ENCODE peak calls at places on chromosomes 16 and 17, in ten cellular contexts. X is lung; O is mucosa of gallbladder; M is RWPE2; Q is NCI-H1436; L is NCI-H1694 treated with DMSO at 0.1 percent for 48 hours; G is memory B cell; J is activated CD4-positive, CD25-positive, alpha-beta regulatory T cell; K is COR-L47; D is T-helper 1 cell. C is an unnamed sample.

GRCh38 chr17:42023524-42024349 is 3.8 kb downstream of the NKIRAS2 start:
- DNase-seq in X (peak), O (peak), M (no peak), Q (no peak), L (no peak), G (no peak), J (no peak), K (no peak), D (no peak), C (peak)

GRCh38 chr16:71645450-71645849 is 19.5 kb downstream of the MARVELD3 start:
- DNase-seq in X (no peak), O (no peak), M (no peak), Q (no peak), L (peak), G (no peak), J (no peak), K (peak), D (no peak), C (no peak)

GRCh38 chr16:81313731-81314602 is 795 bp upstream of the GAN start:
- DNase-seq in X (no peak), O (no peak), M (no peak), Q (no peak), L (no peak), G (no peak), J (no peak), K (no peak), D (no peak), C (no peak)

GRCh38 chr16:405548-406506 is 4.1 kb downstream of the DECR2 start:
- DNase-seq in X (no peak), O (no peak), M (no peak), Q (no peak), L (no peak), G (no peak), J (no peak), K (no peak), D (no peak), C (peak)

GRCh38 chr16:546909-547770 is 13.1 kb upstream of the PRR35 start:
- DNase-seq in X (peak), O (peak), M (no peak), Q (peak), L (peak), G (no peak), J (no peak), K (no peak), D (peak), C (no peak)

GRCh38 chr17:27873211-27873610 is 20.0 kb downstream of the LYRM9 start:
- DNase-seq in X (no peak), O (no peak), M (no peak), Q (no peak), L (no peak), G (no peak), J (no peak), K (no peak), D (no peak), C (no peak)

GRCh38 chr17:81365148-81365600 is 30.1 kb upstream of the BAHCC1 start:
- DNase-seq in X (peak), O (peak), M (peak), Q (peak), L (no peak), G (no peak), J (no peak), K (no peak), D (no peak), C (no peak)

GRCh38 chr17:74730491-74731346 is 6.3 kb upstream of the RAB37 start:
- DNase-seq in X (no peak), O (no peak), M (no peak), Q (no peak), L (no peak), G (no peak), J (no peak), K (no peak), D (no peak), C (no peak)

GRCh38 chr17:56737741-56738161 is 96.0 kb downstream of the C17orf67 start:
- DNase-seq in X (no peak), O (no peak), M (no peak), Q (no peak), L (no peak), G (no peak), J (no peak), K (no peak), D (no peak), C (no peak)

GRCh38 chr16:77499373-77500285 is 64.8 kb upstream of the ADAMTS18 start:
- DNase-seq in X (no peak), O (no peak), M (no peak), Q (no peak), L (no peak), G (no peak), J (no peak), K (no peak), D (no peak), C (no peak)

GRCh38 chr17:29933379-29933778 is 3.4 kb upstream of the SSH2 start:
- DNase-seq in X (no peak), O (no peak), M (no peak), Q (no peak), L (peak), G (no peak), J (no peak), K (peak), D (no peak), C (no peak)

GRCh38 chr16:85524630-85525463 is 88.3 kb upstream of the GSE1 start:
- DNase-seq in X (peak), O (peak), M (no peak), Q (peak), L (peak), G (no peak), J (no peak), K (peak), D (no peak), C (peak)

GRCh38 chr16:48194828-48195566 is 39.2 kb upstream of the ABCC12 start:
- DNase-seq in X (no peak), O (peak), M (peak), Q (peak), L (peak), G (no peak), J (no peak), K (peak), D (no peak), C (no peak)

GRCh38 chr16:22092143-22092933 is at the start of gene VWA3A:
- DNase-seq in X (no peak), O (no peak), M (no peak), Q (no peak), L (no peak), G (no peak), J (no peak), K (peak), D (no peak), C (no peak)

GRCh38 chr17:68591583-68591982 is 9.6 kb downstream of the FAM20A start:
- DNase-seq in X (no peak), O (no peak), M (no peak), Q (no peak), L (no peak), G (no peak), J (no peak), K (no peak), D (no peak), C (no peak)

GRCh38 chr17:62675260-62675659 is 47.8 kb downstream of the MRC2 start:
- DNase-seq in X (no peak), O (no peak), M (no peak), Q (no peak), L (no peak), G (no peak), J (no peak), K (no peak), D (no peak), C (no peak)

GRCh38 chr17:81563861-81564586 is 11.9 kb upstream of the FAAP100 start:
- DNase-seq in X (no peak), O (no peak), M (no peak), Q (no peak), L (no peak), G (no peak), J (no peak), K (no peak), D (no peak), C (no peak)

GRCh38 chr17:58606934-58607333 is 84.9 kb downstream of the TEX14 start:
- DNase-seq in X (no peak), O (no peak), M (no peak), Q (no peak), L (no peak), G (no peak), J (no peak), K (no peak), D (no peak), C (no peak)

GRCh38 chr16:19242186-19242585 is 43.3 kb upstream of the CLEC19A start:
- DNase-seq in X (no peak), O (no peak), M (no peak), Q (no peak), L (no peak), G (no peak), J (no peak), K (no peak), D (no peak), C (no peak)

GRCh38 chr17:1996243-1997145 is 28.6 kb downstream of the RTN4RL1 start:
- DNase-seq in X (no peak), O (no peak), M (no peak), Q (no peak), L (no peak), G (no peak), J (no peak), K (no peak), D (no peak), C (no peak)

GRCh38 chr17:50161911-50162288 is 3.9 kb upstream of the SGCA start:
- DNase-seq in X (no peak), O (no peak), M (no peak), Q (no peak), L (no peak), G (no peak), J (no peak), K (no peak), D (no peak), C (no peak)

GRCh38 chr17:14515015-14515414 is 214.1 kb downstream of the HS3ST3B1 start:
- DNase-seq in X (no peak), O (no peak), M (no peak), Q (no peak), L (no peak), G (no peak), J (no peak), K (no peak), D (no peak), C (no peak)

GRCh38 chr17:44758414-44759095 is at the start of gene ADAM11:
- DNase-seq in X (no peak), O (no peak), M (peak), Q (no peak), L (no peak), G (peak), J (no peak), K (no peak), D (no peak), C (no peak)

GRCh38 chr17:35743911-35744328 is 9.1 kb downstream of the GAS2L2 start:
- DNase-seq in X (no peak), O (peak), M (no peak), Q (no peak), L (no peak), G (no peak), J (no peak), K (no peak), D (no peak), C (no peak)

GRCh38 chr17:47704781-47705180 is 10.8 kb downstream of the TBKBP1 start:
- DNase-seq in X (no peak), O (no peak), M (no peak), Q (no peak), L (no peak), G (no peak), J (no peak), K (no peak), D (no peak), C (no peak)

GRCh38 chr17:29958947-29959657 is 17.7 kb downstream of the EFCAB5 start:
- DNase-seq in X (no peak), O (no peak), M (no peak), Q (no peak), L (no peak), G (no peak), J (no peak), K (no peak), D (no peak), C (no peak)

GRCh38 chr17:66819466-66819865 is 15.5 kb upstream of the CACNG5 start:
- DNase-seq in X (no peak), O (no peak), M (no peak), Q (no peak), L (no peak), G (no peak), J (no peak), K (no peak), D (no peak), C (no peak)

GRCh38 chr16:83903739-83904138 is 4.8 kb downstream of the MLYCD start:
- DNase-seq in X (no peak), O (peak), M (no peak), Q (no peak), L (peak), G (no peak), J (no peak), K (no peak), D (no peak), C (no peak)

GRCh38 chr17:36212958-36213357 is 2.1 kb downstream of the CCL4L2 start:
- DNase-seq in X (no peak), O (no peak), M (no peak), Q (no peak), L (no peak), G (no peak), J (no peak), K (no peak), D (no peak), C (no peak)

GRCh38 chr17:42094375-42095069 is 3.8 kb downstream of the ZNF385C start:
- DNase-seq in X (no peak), O (no peak), M (no peak), Q (no peak), L (no peak), G (no peak), J (no peak), K (no peak), D (no peak), C (no peak)

GRCh38 chr17:7859028-7859427 is 1.2 kb downstream of the CYB5D1 start:
- DNase-seq in X (no peak), O (no peak), M (no peak), Q (no peak), L (no peak), G (no peak), J (no peak), K (no peak), D (no peak), C (no peak)

GRCh38 chr17:41444186-41444585 is 3.4 kb upstream of the KRT38 start:
- DNase-seq in X (no peak), O (no peak), M (no peak), Q (no peak), L (no peak), G (no peak), J (no peak), K (no peak), D (no peak), C (no peak)

GRCh38 chr17:57569860-57570259 is 175.2 kb downstream of the CCDC182 start:
- DNase-seq in X (no peak), O (no peak), M (no peak), Q (peak), L (no peak), G (no peak), J (no peak), K (no peak), D (no peak), C (no peak)

GRCh38 chr16:24822542-24822941 is 23.2 kb upstream of the SLC5A11 start:
- DNase-seq in X (no peak), O (no peak), M (no peak), Q (no peak), L (no peak), G (no peak), J (no peak), K (no peak), D (no peak), C (peak)

GRCh38 chr16:16090238-16090637 is 133.1 kb downstream of the ABCC6 start:
- DNase-seq in X (no peak), O (no peak), M (no peak), Q (no peak), L (no peak), G (no peak), J (no peak), K (no peak), D (no peak), C (no peak)

GRCh38 chr16:31010539-31010938 is at the start of gene STX1B:
- DNase-seq in X (no peak), O (no peak), M (no peak), Q (peak), L (peak), G (no peak), J (peak), K (peak), D (peak), C (no peak)

GRCh38 chr17:79994602-79995001 is 41.1 kb downstream of the TBC1D16 start:
- DNase-seq in X (no peak), O (no peak), M (no peak), Q (no peak), L (no peak), G (no peak), J (no peak), K (no peak), D (no peak), C (no peak)

GRCh38 chr17:77366206-77366557 is 225.4 kb downstream of the SEC14L1 start:
- DNase-seq in X (no peak), O (no peak), M (no peak), Q (no peak), L (peak), G (no peak), J (no peak), K (peak), D (no peak), C (no peak)

GRCh38 chr17:21169496-21169895 is 42.7 kb downstream of the DHRS7B start:
- DNase-seq in X (no peak), O (no peak), M (no peak), Q (no peak), L (no peak), G (no peak), J (no peak), K (no peak), D (no peak), C (peak)

C was measured in left lobe of liver.